ENCODE peak calls at places on chromosome 2, in seven cellular contexts. E, B, M, A, U, D and Q are unnamed samples.

GRCh38 chr2:118046628-118047210 is 32.8 kb upstream of the CCDC93 start:
- DNase-seq in E (peak; percentile 33), B (no peak), M (no peak), A (peak; percentile 42), U (peak; percentile 23), D (no peak), Q (no peak)

GRCh38 chr2:199207011-199207410 is 250.7 kb downstream of the SATB2 start:
- DNase-seq in E (no peak), B (no peak), M (no peak), A (no peak), U (no peak), D (no peak), Q (no peak)

GRCh38 chr2:176138526-176139169 is 9.1 kb downstream of the HOXD8 start:
- DNase-seq in E (no peak), B (no peak), M (no peak), A (no peak), U (no peak), D (no peak), Q (no peak)

GRCh38 chr2:9336209-9336533 is 87.2 kb downstream of the ITGB1BP1 start:
- DNase-seq in E (peak; percentile 41), B (peak; percentile 4), M (peak; percentile 43), A (peak; percentile 93), U (peak; percentile 72), D (no peak), Q (peak; percentile 13)

GRCh38 chr2:172972005-172972619 is 103.5 kb upstream of the MAP3K20 start:
- DNase-seq in E (peak; percentile 66), B (no peak), M (peak; percentile 38), A (peak; percentile 52), U (peak; percentile 43), D (no peak), Q (no peak)

GRCh38 chr2:96156926-96157648 is 11.8 kb upstream of the DUSP2 start:
- DNase-seq in E (no peak), B (peak; percentile 71), M (no peak), A (no peak), U (no peak), D (no peak), Q (no peak)

GRCh38 chr2:19349911-19350677 is 8.3 kb downstream of the OSR1 start:
- DNase-seq in E (peak; percentile 66), B (no peak), M (no peak), A (peak; percentile 27), U (peak; percentile 87), D (no peak), Q (no peak)

GRCh38 chr2:153232474-153232873 is 246.1 kb downstream of the RPRM start:
- DNase-seq in E (no peak), B (no peak), M (no peak), A (no peak), U (no peak), D (no peak), Q (no peak)

GRCh38 chr2:206220997-206221396 is 53.5 kb upstream of the ZDBF2 start:
- DNase-seq in E (no peak), B (no peak), M (no peak), A (no peak), U (no peak), D (no peak), Q (no peak)

GRCh38 chr2:20314562-20315521 is 35.8 kb downstream of the PUM2 start:
- DNase-seq in E (no peak), B (no peak), M (no peak), A (no peak), U (no peak), D (no peak), Q (no peak)

GRCh38 chr2:127046579-127046978 is 60.4 kb downstream of the BIN1 start:
- DNase-seq in E (no peak), B (no peak), M (no peak), A (no peak), U (peak; percentile 27), D (no peak), Q (no peak)

GRCh38 chr2:28276807-28277206 is 115.9 kb upstream of the FOSL2 start:
- DNase-seq in E (peak; percentile 20), B (no peak), M (no peak), A (no peak), U (no peak), D (no peak), Q (no peak)

GRCh38 chr2:60958361-60958760 is 59.2 kb upstream of the PEX13 start:
- DNase-seq in E (no peak), B (no peak), M (no peak), A (no peak), U (no peak), D (no peak), Q (no peak)

GRCh38 chr2:20349457-20350034 is 1.1 kb downstream of the PUM2 start:
- DNase-seq in E (peak; percentile 9), B (no peak), M (no peak), A (no peak), U (no peak), D (no peak), Q (no peak)

DNA sequence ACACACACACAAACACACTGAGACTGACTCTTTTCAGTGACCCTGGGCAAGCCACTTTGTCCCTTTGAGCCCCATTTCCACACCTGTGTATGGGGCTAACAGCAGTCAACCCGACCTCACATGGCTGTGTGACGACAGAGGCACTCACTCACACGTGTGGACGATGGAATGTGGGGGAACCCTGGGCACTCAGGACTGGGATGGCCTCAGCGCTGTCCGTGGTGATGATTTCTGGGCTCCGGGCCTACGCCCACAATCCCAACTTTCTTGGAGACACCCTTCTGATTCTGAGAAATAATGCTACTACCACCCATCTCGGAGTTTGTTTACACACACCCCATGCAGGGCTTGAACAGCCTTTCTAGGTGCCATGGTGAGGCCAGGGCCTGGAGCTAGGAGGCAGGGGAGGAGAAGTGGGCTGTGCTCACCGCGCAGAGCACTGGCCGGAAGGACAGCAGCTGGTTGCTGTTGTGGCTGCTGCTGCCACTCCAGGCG is 1.5 kb downstream of the CRYBA2 start:
- DNase-seq in E (peak; percentile 16), B (no peak), M (no peak), A (no peak), U (peak; percentile 54), D (no peak), Q (no peak)
- TF ChIP-seq TAF1 in E (no peak), B (no peak), M (no peak), A (no peak), U (no peak), D (no peak), Q (no peak)

GRCh38 chr2:112480540-112481049 is 1.4 kb upstream of the TTL start:
- DNase-seq in E (peak; percentile 45), B (no peak), M (peak; percentile 35), A (peak; percentile 24), U (peak; percentile 58), D (no peak), Q (peak; percentile 29)
- TF ChIP-seq TAF1 in E (no peak), B (no peak), M (no peak), A (no peak), U (no peak), D (no peak), Q (no peak)

DNA sequence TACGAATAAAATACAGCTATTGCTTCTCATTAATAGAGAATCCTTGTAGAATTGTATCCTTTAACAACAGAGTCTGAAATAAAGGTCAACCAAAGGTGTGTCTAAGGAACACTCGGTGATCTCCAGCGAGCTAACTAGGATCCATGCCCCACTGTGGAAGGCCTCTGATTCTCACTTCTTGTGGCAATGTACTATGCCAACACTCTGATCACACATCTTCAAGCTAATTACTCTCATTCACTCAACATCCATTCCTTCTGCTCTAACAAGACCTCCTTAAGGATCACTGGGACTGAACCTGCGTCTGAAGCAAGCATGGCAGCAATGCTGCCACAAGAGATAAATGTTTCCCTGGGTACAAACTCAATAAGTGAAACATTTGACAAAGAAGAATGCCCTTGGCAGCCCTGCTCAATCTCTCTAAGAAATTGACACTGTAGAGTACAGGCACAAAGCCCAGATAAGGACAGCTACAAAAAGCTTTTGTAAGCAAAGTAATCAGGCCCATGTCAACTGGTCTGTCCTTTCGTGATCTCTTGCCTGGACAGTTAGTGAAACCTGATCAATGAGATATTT is 74.6 kb upstream of the PARD3B start:
- DNase-seq in E (no peak), B (no peak), M (no peak), A (no peak), U (no peak), D (no peak), Q (no peak)
- TF ChIP-seq TAF1 in E (no peak), B (no peak), M (no peak), A (no peak), U (no peak), D (no peak), Q (no peak)

DNA sequence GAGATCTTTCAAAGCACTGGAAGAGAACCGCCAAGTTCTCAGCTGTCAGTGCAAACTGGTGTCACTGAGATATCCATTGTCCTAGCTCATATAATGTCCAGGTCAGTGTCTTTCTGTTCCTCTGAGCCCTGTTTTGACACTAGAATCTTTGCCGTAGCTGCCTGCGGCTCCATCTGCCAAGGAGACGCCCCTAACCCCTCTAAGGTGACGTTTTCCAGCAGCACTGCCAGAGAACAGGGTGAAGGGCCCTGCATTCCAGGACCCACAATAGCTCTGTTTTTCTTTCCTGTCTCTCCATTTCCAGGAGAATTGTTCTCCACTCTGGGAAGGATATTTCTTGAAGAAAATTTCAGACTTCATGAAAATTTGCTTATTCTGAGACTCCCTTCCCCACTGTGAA is 181.7 kb upstream of the SLC39A10 start:
- DNase-seq in E (no peak), B (no peak), M (no peak), A (no peak), U (no peak), D (no peak), Q (no peak)
- TF ChIP-seq TAF1 in E (no peak), B (no peak), M (no peak), A (no peak), U (no peak), D (no peak), Q (no peak)